ENCODE peak calls at places on chromosome 19, in six cellular contexts. Z is mucosa of descending colon, N is lower leg skin, C is HCT116, O is IMR-90, M is HFF-Myc. S is an unnamed sample.
A peak's percentile ranks its signal among the peaks of the same experiment; 100 is the strongest.

GRCh38 chr19:45290381-45290931 is 32.2 kb downstream of the CKM start:
- DNase-seq in Z (no peak), N (no peak), C (no peak), O (no peak), M (no peak), S (no peak)

GRCh38 chr19:58227964-58228583 is 640 bp upstream of the ZNF544 start:
- DNase-seq in Z (no peak), N (no peak), C (no peak), O (no peak), M (no peak), S (no peak)

GRCh38 chr19:32830231-32831014 is 39.1 kb downstream of the SLC7A9 start:
- DNase-seq in Z (no peak), N (no peak), C (no peak), O (peak; percentile 55), M (no peak), S (peak; percentile 33)

GRCh38 chr19:35977446-35978222 is 17.4 kb upstream of the SDHAF1 start:
- DNase-seq in Z (no peak), N (no peak), C (peak; percentile 45), O (no peak), M (no peak), S (no peak)

GRCh38 chr19:41688098-41688497 is at the start of gene CEACAM7:
- DNase-seq in Z (no peak), N (no peak), C (no peak), O (no peak), M (no peak), S (no peak)

GRCh38 chr19:49475995-49476880 is 2.2 kb downstream of the FLT3LG start:
- DNase-seq in Z (no peak), N (no peak), C (no peak), O (no peak), M (no peak), S (no peak)

GRCh38 chr19:55980415-55980814 is 6.2 kb upstream of the NLRP5 start:
- DNase-seq in Z (no peak), N (no peak), C (no peak), O (no peak), M (no peak), S (no peak)

GRCh38 chr19:55647732-55648656 is at the start of gene CCDC106:
- DNase-seq in Z (peak; percentile 71), N (no peak), C (no peak), O (peak; percentile 68), M (no peak), S (peak; percentile 86)

GRCh38 chr19:18768997-18769891 is 21.9 kb downstream of the COMP start:
- DNase-seq in Z (no peak), N (no peak), C (no peak), O (no peak), M (no peak), S (no peak)

GRCh38 chr19:33419763-33420080 is 46.2 kb downstream of the CEBPG start:
- DNase-seq in Z (peak; percentile 24), N (no peak), C (no peak), O (no peak), M (no peak), S (no peak)

GRCh38 chr19:21322528-21322927 is 6.7 kb downstream of the ZNF708 start:
- DNase-seq in Z (no peak), N (no peak), C (no peak), O (no peak), M (no peak), S (peak; percentile 38)

GRCh38 chr19:2974342-2974932 is 2.9 kb upstream of the TLE6 start:
- DNase-seq in Z (no peak), N (peak; percentile 75), C (no peak), O (no peak), M (no peak), S (peak; percentile 81)

GRCh38 chr19:38442736-38443135 is 9.2 kb downstream of the RYR1 start:
- DNase-seq in Z (no peak), N (no peak), C (no peak), O (no peak), M (no peak), S (no peak)

GRCh38 chr19:46209051-46209450 is 20.5 kb upstream of the IGFL1 start:
- DNase-seq in Z (no peak), N (no peak), C (no peak), O (no peak), M (no peak), S (no peak)

GRCh38 chr19:4914736-4915501 is 5.6 kb downstream of the UHRF1 start:
- DNase-seq in Z (peak; percentile 90), N (peak; percentile 79), C (peak; percentile 76), O (peak; percentile 69), M (peak; percentile 89), S (peak; percentile 73)

GRCh38 chr19:31255174-31255862 is 93.9 kb downstream of the TSHZ3 start:
- DNase-seq in Z (no peak), N (no peak), C (no peak), O (no peak), M (no peak), S (no peak)

GRCh38 chr19:8146877-8147575 is 2.4 kb downstream of the FBN3 start:
- DNase-seq in Z (no peak), N (no peak), C (no peak), O (no peak), M (no peak), S (no peak)

GRCh38 chr19:6935069-6935468 is 47.7 kb downstream of the ADGRE1 start:
- DNase-seq in Z (no peak), N (no peak), C (no peak), O (no peak), M (no peak), S (no peak)

GRCh38 chr19:38733493-38734175 is 10.6 kb downstream of the CAPN12 start:
- DNase-seq in Z (no peak), N (peak; percentile 17), C (no peak), O (no peak), M (no peak), S (no peak)

GRCh38 chr19:34155686-34156085 is 16.6 kb upstream of the LSM14A start:
- DNase-seq in Z (no peak), N (no peak), C (no peak), O (peak; percentile 65), M (no peak), S (no peak)

GRCh38 chr19:46256855-46257254 is 27.3 kb downstream of the IGFL1 start:
- DNase-seq in Z (no peak), N (no peak), C (no peak), O (peak; percentile 31), M (no peak), S (peak; percentile 40)

GRCh38 chr19:39104104-39104708 is 20.0 kb downstream of the ACP7 start:
- DNase-seq in Z (no peak), N (no peak), C (no peak), O (no peak), M (no peak), S (no peak)

GRCh38 chr19:45156751-45157150 is 4.0 kb downstream of the NKPD1 start:
- DNase-seq in Z (no peak), N (no peak), C (no peak), O (no peak), M (no peak), S (no peak)

GRCh38 chr19:18851673-18852325 is 20.0 kb downstream of the UPF1 start:
- DNase-seq in Z (no peak), N (no peak), C (no peak), O (no peak), M (no peak), S (no peak)

GRCh38 chr19:33697766-33698165 is 76.0 kb downstream of the CHST8 start:
- DNase-seq in Z (peak; percentile 4), N (no peak), C (no peak), O (no peak), M (no peak), S (no peak)

GRCh38 chr19:35693835-35694599 is 10.3 kb upstream of the ZBTB32 start:
- DNase-seq in Z (peak; percentile 86), N (peak; percentile 72), C (peak; percentile 85), O (peak; percentile 76), M (peak; percentile 73), S (peak; percentile 90)

GRCh38 chr19:13899912-13900584 is 5.9 kb downstream of the BRME1 start:
- DNase-seq in Z (no peak), N (no peak), C (no peak), O (peak; percentile 36), M (no peak), S (no peak)
- H3K4me3 ChIP-seq in Z (no peak overlapping the region), N (no peak overlapping the region), C (no peak overlapping the region), O (no peak overlapping the region), M (no peak overlapping the region), S (no peak overlapping the region)

GRCh38 chr19:10419200-10419645 is 1.1 kb upstream of the PDE4A start:
- DNase-seq in Z (no peak), N (no peak), C (no peak), O (no peak), M (no peak), S (no peak)
- H3K4me3 ChIP-seq in Z (no peak overlapping the region), N (no peak overlapping the region), C (peak overlapping the region; percentile 61), O (peak overlapping the region; percentile 13), M (peak overlapping the region; percentile 97), S (peak overlapping the region; percentile 17)

DNA sequence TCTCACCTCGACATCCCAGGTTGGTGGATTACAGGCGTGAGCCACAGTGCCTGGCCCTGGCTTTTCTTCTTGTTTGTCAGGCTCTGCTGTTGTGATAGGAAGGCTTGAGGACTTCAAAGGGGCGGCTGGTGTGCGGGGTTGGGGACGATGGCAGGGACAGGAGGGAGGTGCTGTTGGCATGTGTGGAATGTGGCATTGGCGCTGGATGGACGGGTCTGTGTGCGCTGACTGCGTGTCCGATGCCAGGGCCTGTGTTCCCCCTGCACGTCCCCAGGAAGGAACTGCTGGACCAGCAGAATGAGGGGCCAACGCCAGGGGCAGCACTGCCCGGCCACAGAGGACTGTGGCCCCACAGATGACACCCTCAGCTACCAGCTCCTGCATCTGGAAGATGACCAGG is 12.7 kb upstream of the PTBP1 start:
- DNase-seq in Z (no peak), N (no peak), C (no peak), O (no peak), M (no peak), S (no peak)
- H3K4me3 ChIP-seq in Z (no peak overlapping the region), N (no peak overlapping the region), C (peak overlapping the region; percentile 20), O (no peak overlapping the region), M (no peak overlapping the region), S (no peak overlapping the region)

GRCh38 chr19:1592023-1592754 is 476 bp downstream of the MBD3 start:
- DNase-seq in Z (peak; percentile 91), N (peak; percentile 69), C (peak; percentile 72), O (peak; percentile 87), M (peak; percentile 55), S (peak; percentile 87)

GRCh38 chr19:1587872-1588271 is 4.8 kb downstream of the MBD3 start:
- DNase-seq in Z (no peak), N (no peak), C (no peak), O (no peak), M (no peak), S (no peak)

GRCh38 chr19:1592755-1593628 is at the start of gene MBD3:
- DNase-seq in Z (peak; percentile 96), N (peak; percentile 85), C (peak; percentile 84), O (peak; percentile 93), M (peak; percentile 54), S (peak; percentile 93)

GRCh38 chr19:1590641-1591397 is 1.8 kb downstream of the MBD3 start:
- DNase-seq in Z (no peak), N (no peak), C (no peak), O (no peak), M (no peak), S (peak; percentile 25)

DNA sequence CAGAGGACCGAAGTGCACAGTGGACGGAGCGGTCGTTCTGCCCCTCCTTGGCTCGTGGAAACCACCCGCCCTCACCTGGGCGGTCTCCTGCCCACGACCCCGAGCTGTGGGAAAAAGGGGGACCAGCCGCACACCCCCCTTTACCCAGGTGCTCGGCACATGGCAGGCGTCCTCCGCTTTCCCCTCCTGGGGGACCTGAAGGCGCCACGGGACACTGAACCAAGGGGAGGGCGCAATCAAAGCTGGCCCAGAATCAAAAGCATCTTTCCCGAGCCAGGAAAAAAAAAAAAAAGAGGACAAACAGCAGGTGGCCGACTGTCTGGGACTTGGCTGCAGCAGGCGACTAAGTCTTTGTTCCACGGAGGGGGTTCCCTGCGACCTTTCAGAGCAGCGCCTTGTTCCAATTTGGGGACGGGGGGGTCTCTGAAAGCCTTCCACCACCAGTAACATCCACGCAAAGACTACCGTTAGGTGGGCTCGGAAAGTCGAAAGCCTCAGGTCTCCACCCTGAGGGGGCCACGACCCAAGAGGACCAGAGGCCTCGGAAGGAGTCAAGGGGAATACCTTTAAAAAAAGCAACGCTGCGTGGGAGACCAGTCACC is 1.1 kb downstream of the MBD3 start:
- DNase-seq in Z (peak; percentile 61), N (no peak), C (no peak), O (no peak), M (no peak), S (peak; percentile 13)
- H3K4me3 ChIP-seq in Z (peak overlapping the region; percentile 56), N (peak overlapping the region; percentile 86), C (peak overlapping the region; percentile 87), O (peak overlapping the region; percentile 61), M (peak overlapping the region; percentile 97), S (peak overlapping the region; percentile 97)

S was measured in cardiac fibroblast.